ENCODE peak calls at places on chromosomes 16 and 17, in seven cellular contexts. A, P, T, Z, U, Y and I are unnamed samples.

GRCh38 chr16:26454102-26454501 is 612.6 kb upstream of the C16orf82 start:
- DNase-seq in Z (no peak), A (peak), Y (no peak), P (no peak), T (no peak), U (no peak), I (no peak)

GRCh38 chr17:7846765-7847661 is 7.9 kb upstream of the TMEM88 start:
- DNase-seq in U (peak), A (no peak), T (no peak), Z (no peak), P (no peak), Y (no peak), I (no peak)

GRCh38 chr16:69448470-69449193 is 24.2 kb downstream of the CYB5B start:
- DNase-seq in T (peak), Y (peak), A (no peak), P (no peak), U (no peak), Z (peak), I (no peak)

GRCh38 chr17:73513426-73513825 is 130.8 kb downstream of the SDK2 start:
- DNase-seq in Z (no peak), A (no peak), P (no peak), T (no peak), Y (no peak), U (no peak), I (no peak)

GRCh38 chr17:35387496-35387895 is 14.1 kb upstream of the SLFN11 start:
- DNase-seq in U (no peak), Y (no peak), P (no peak), A (no peak), Z (no peak), T (no peak), I (no peak)

GRCh38 chr16:75000481-75001081 is 1.8 kb downstream of the ZNRF1 start:
- DNase-seq in A (peak), P (peak), U (no peak), Z (no peak), T (no peak), Y (no peak), I (no peak)

GRCh38 chr17:74010903-74011302 is 192.6 kb upstream of the RPL38 start:
- DNase-seq in A (no peak), T (no peak), U (no peak), Y (no peak), P (no peak), Z (no peak), I (no peak)

GRCh38 chr17:41885733-41886132 is 20.5 kb upstream of the KLHL11 start:
- DNase-seq in T (no peak), Y (no peak), Z (no peak), A (no peak), U (peak), P (no peak), I (no peak)

GRCh38 chr17:35807371-35808144 is 1.7 kb upstream of the TAF15 start:
- DNase-seq in Y (peak), U (no peak), Z (peak), A (no peak), T (peak), P (no peak), I (no peak)

GRCh38 chr17:10812674-10813073 is 8.8 kb upstream of the TMEM238L start:
- DNase-seq in T (no peak), Z (no peak), P (no peak), U (no peak), Y (no peak), A (no peak), I (no peak)

GRCh38 chr16:4193920-4194319 is 48.0 kb downstream of the SRL start:
- DNase-seq in Y (no peak), A (no peak), Z (no peak), U (no peak), T (peak), P (no peak), I (no peak)

GRCh38 chr17:65896889-65897288 is 295.0 kb downstream of the CEP112 start:
- DNase-seq in Y (no peak), T (no peak), A (no peak), U (no peak), P (no peak), Z (no peak), I (no peak)

GRCh38 chr16:10080031-10080772 is 102.0 kb downstream of the GRIN2A start:
- DNase-seq in A (peak), P (peak), Z (peak), U (no peak), Y (peak), T (peak), I (peak)

GRCh38 chr16:10081201-10081940 is 100.9 kb downstream of the GRIN2A start:
- DNase-seq in Y (no peak), T (no peak), A (no peak), Z (no peak), U (no peak), P (no peak), I (peak)

GRCh38 chr16:10077861-10078260 is 104.4 kb downstream of the GRIN2A start:
- DNase-seq in Z (no peak), U (no peak), P (no peak), A (peak), T (no peak), Y (no peak), I (peak)

GRCh38 chr16:10076037-10076436 is 106.2 kb downstream of the GRIN2A start:
- DNase-seq in Y (no peak), P (no peak), Z (no peak), U (no peak), A (no peak), T (no peak), I (no peak)

GRCh38 chr16:10078541-10078949 is 103.7 kb downstream of the GRIN2A start:
- DNase-seq in U (peak), A (no peak), T (no peak), Z (no peak), P (no peak), Y (no peak), I (no peak)
- TF ChIP-seq CTCF in U (peak), A (no peak), T (no peak), Z (no peak), P (no peak), Y (no peak), I (no peak)

DNA sequence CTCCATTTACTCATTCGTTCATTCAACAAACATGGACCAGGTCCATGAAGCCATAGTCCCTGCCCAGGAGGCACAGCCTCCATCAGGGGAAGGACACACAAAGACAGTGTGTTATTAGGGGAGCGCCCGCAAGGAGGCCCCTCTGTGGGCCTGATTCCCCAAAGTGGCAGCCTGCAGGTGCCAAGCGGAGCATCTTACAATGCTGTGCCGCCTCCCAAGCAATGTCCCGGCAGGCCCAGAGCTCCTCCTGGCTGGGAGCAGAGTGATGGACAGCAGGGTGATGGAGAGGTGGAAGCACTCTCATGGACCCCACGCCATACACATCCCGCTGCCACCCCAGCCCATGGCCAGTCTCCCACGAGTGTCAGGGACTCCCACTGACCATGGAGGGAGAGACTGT is 25.8 kb downstream of the TRPV1 start:
- DNase-seq in Y (no peak), U (no peak), Z (no peak), A (no peak), T (no peak), P (no peak), I (no peak)
- TF ChIP-seq CTCF in Y (no peak), U (no peak), Z (no peak), A (no peak), T (no peak), P (no peak), I (no peak)

GRCh38 chr16:49281843-49282642 is 405 bp upstream of the CBLN1 start:
- DNase-seq in A (peak), Z (peak), T (peak), P (peak), Y (peak), U (peak), I (no peak)
- TF ChIP-seq CTCF in A (no peak), Z (no peak), T (no peak), P (peak), Y (no peak), U (peak), I (no peak)

GRCh38 chr16:22055881-22056280 is 36.5 kb upstream of the VWA3A start:
- DNase-seq in T (no peak), U (peak), A (no peak), P (no peak), Y (no peak), Z (no peak), I (no peak)
- TF ChIP-seq CTCF in T (no peak), U (peak), A (no peak), P (no peak), Y (peak), Z (no peak), I (no peak)